ENCODE peak calls at places on chromosomes 5 and 9, in eight cellular contexts. Q, D, W, F, C, J, H and R are unnamed samples.
A peak's percentile ranks its signal among the peaks of the same experiment; 100 is the strongest.

GRCh38 chr5:388266-389196 is 54.4 kb upstream of the EXOC3 start:
- DNase-seq in Q (no peak), D (no peak), W (no peak), F (no peak), C (no peak), J (no peak), H (no peak), R (no peak)

GRCh38 chr5:173330151-173330855 is 2.1 kb upstream of the STC2 start:
- DNase-seq in Q (no peak), D (no peak), W (no peak), F (no peak), C (no peak), J (peak; percentile 8), H (no peak), R (no peak)

GRCh38 chr5:16673241-16673998 is 56.6 kb upstream of the RETREG1 start:
- DNase-seq in Q (peak; percentile 54), D (no peak), W (no peak), F (no peak), C (no peak), J (peak; percentile 12), H (no peak), R (no peak)

GRCh38 chr5:40401281-40401680 is 278.4 kb upstream of the PTGER4 start:
- DNase-seq in Q (no peak), D (no peak), W (no peak), F (no peak), C (no peak), J (no peak), H (no peak), R (no peak)

GRCh38 chr5:160640417-160640816 is 211.6 kb downstream of the ATP10B start:
- DNase-seq in Q (no peak), D (no peak), W (no peak), F (no peak), C (no peak), J (no peak), H (no peak), R (no peak)

GRCh38 chr5:138029944-138030343 is 2.9 kb downstream of the FAM13B start:
- DNase-seq in Q (no peak), D (no peak), W (no peak), F (no peak), C (no peak), J (no peak), H (no peak), R (no peak)

GRCh38 chr9:90124961-90125360 is 517.7 kb downstream of the DIRAS2 start:
- DNase-seq in Q (no peak), D (no peak), W (no peak), F (no peak), C (no peak), J (no peak), H (no peak), R (no peak)

GRCh38 chr5:39148983-39149534 is 70.3 kb downstream of the FYB1 start:
- DNase-seq in Q (no peak), D (no peak), W (no peak), F (no peak), C (no peak), J (no peak), H (no peak), R (no peak)

GRCh38 chr9:90523953-90524352 is 118.7 kb downstream of the DIRAS2 start:
- DNase-seq in Q (no peak), D (no peak), W (no peak), F (no peak), C (no peak), J (no peak), H (no peak), R (peak; percentile 10)

GRCh38 chr9:86464242-86464641 is 110.0 kb upstream of the TUT7 start:
- DNase-seq in Q (no peak), D (no peak), W (no peak), F (peak; percentile 5), C (no peak), J (no peak), H (no peak), R (no peak)

GRCh38 chr5:135217669-135218485 is 181.2 kb downstream of the MACROH2A1 start:
- DNase-seq in Q (no peak), D (peak; percentile 48), W (no peak), F (no peak), C (peak; percentile 72), J (no peak), H (no peak), R (peak; percentile 32)

GRCh38 chr9:1869843-1870242 is 145.3 kb upstream of the SMARCA2 start:
- DNase-seq in Q (no peak), D (peak; percentile 55), W (peak; percentile 12), F (no peak), C (peak; percentile 53), J (peak; percentile 58), H (no peak), R (peak; percentile 39)